ENCODE peak calls at places on chromosomes 12 and 14, in ten cellular contexts. M, I, A, D, X, E, F, J, T and W are unnamed samples.

GRCh38 chr12:114668151-114668891 is 15.7 kb downstream of the TBX3 start:
- DNase-seq in J (peak), D (peak), I (no peak), F (peak), E (peak), A (no peak), M (peak), X (peak), T (peak), W (no peak)

GRCh38 chr14:91872011-91872476 is 4.7 kb upstream of the TC2N start:
- DNase-seq in J (peak), F (no peak), T (peak), D (no peak), E (no peak), I (no peak), X (no peak), M (no peak), A (no peak), W (no peak)

GRCh38 chr12:94289551-94290312 is 141.4 kb downstream of the PLXNC1 start:
- DNase-seq in D (no peak), I (no peak), X (no peak), A (peak), F (no peak), M (peak), T (peak), E (peak), J (no peak), W (no peak)

GRCh38 chr14:32352631-32353030 is 23.5 kb downstream of the AKAP6 start:
- DNase-seq in M (no peak), E (peak), F (no peak), T (no peak), A (no peak), D (no peak), I (no peak), X (no peak), J (no peak), W (no peak)

GRCh38 chr12:41663487-41664258 is 475.6 kb downstream of the PDZRN4 start:
- DNase-seq in I (no peak), M (peak), F (no peak), A (no peak), J (no peak), E (no peak), T (peak), X (no peak), D (no peak), W (no peak)

GRCh38 chr14:59870277-59871165 is at the start of gene RTN1:
- DNase-seq in T (peak), E (peak), X (peak), J (peak), F (peak), D (peak), A (peak), I (no peak), M (peak), W (no peak)

GRCh38 chr12:51013441-51013840 is 12.7 kb downstream of the SLC11A2 start:
- DNase-seq in E (no peak), I (no peak), T (no peak), D (no peak), X (no peak), J (no peak), A (no peak), M (no peak), F (no peak), W (no peak)

GRCh38 chr14:80664576-80664975 is 277.0 kb downstream of the CEP128 start:
- DNase-seq in F (no peak), M (peak), D (no peak), J (no peak), I (no peak), T (no peak), A (no peak), X (no peak), E (peak), W (no peak)

GRCh38 chr14:101862711-101863110 is 101.2 kb downstream of the PPP2R5C start:
- DNase-seq in F (no peak), M (no peak), T (no peak), D (no peak), A (no peak), E (no peak), X (no peak), I (no peak), J (no peak), W (no peak)

GRCh38 chr12:65800928-65801327 is 23.4 kb upstream of the HMGA2 start:
- DNase-seq in T (no peak), D (no peak), J (no peak), E (no peak), I (no peak), A (no peak), M (no peak), X (no peak), F (no peak), W (no peak)

GRCh38 chr14:51545396-51545795 is 106.3 kb upstream of the FRMD6 start:
- DNase-seq in T (no peak), X (no peak), F (no peak), M (peak), I (no peak), E (no peak), D (no peak), A (no peak), J (no peak), W (no peak)

GRCh38 chr14:50901361-50901760 is 29.5 kb downstream of the ABHD12B start:
- DNase-seq in T (no peak), I (no peak), D (no peak), J (peak), F (no peak), A (no peak), E (no peak), M (no peak), X (no peak), W (no peak)

GRCh38 chr14:25108959-25109358 is 59.0 kb upstream of the STXBP6 start:
- DNase-seq in F (no peak), M (no peak), E (peak), X (no peak), J (no peak), D (no peak), A (no peak), T (no peak), I (no peak), W (no peak)